ENCODE peak calls at places on chromosome X, in ten cellular contexts. Y is coronary artery; E is thyroid gland; I is amniotic stem cell; M is KBM-7; G is T-helper 2 cell; J is stimulated activated CD4-positive, alpha-beta T cell treated with anti-CD3 and anti-CD28 coated beads, Interleukin-15, amount 100 ng/mL, for 24 hours; H is GM19239; C is nucleus accumbens; X is head of caudate nucleus. D is an unnamed sample.

GRCh38 chrX:57929373-57929772 is 19.1 kb upstream of the ZXDA start:
- DNase-seq in C (no peak), H (no peak), X (no peak), M (peak; percentile 82), I (no peak), J (no peak), G (no peak), Y (no peak), E (no peak), D (peak; percentile 66)

GRCh38 chrX:12378706-12379105 is 240.4 kb downstream of the FRMPD4 start:
- DNase-seq in X (no peak), H (no peak), G (no peak), I (no peak), Y (no peak), J (no peak), M (no peak), C (no peak), E (no peak), D (no peak)

GRCh38 chrX:17377047-17377692 is 2.2 kb downstream of the NHS start:
- DNase-seq in H (no peak), I (no peak), Y (peak; percentile 76), J (peak; percentile 61), G (no peak), M (no peak), C (no peak), X (no peak), E (peak; percentile 32), D (no peak)

GRCh38 chrX:136572030-136572429 is 40.0 kb downstream of the VGLL1 start:
- DNase-seq in I (no peak), Y (no peak), X (no peak), M (no peak), H (peak; percentile 3), E (no peak), G (no peak), J (no peak), C (no peak), D (no peak)

GRCh38 chrX:97397371-97397770 is 513.7 kb downstream of the RPA4 start:
- DNase-seq in G (no peak), X (no peak), J (no peak), M (no peak), C (no peak), E (no peak), I (no peak), H (no peak), Y (no peak), D (no peak)

GRCh38 chrX:56503941-56504673 is 59.3 kb upstream of the UBQLN2 start:
- DNase-seq in G (no peak), H (no peak), M (no peak), E (no peak), I (no peak), J (no peak), C (no peak), X (no peak), Y (no peak), D (no peak)

GRCh38 chrX:10199212-10199611 is 42.4 kb downstream of the CLCN4 start:
- DNase-seq in G (no peak), C (no peak), M (peak; percentile 91), I (no peak), Y (no peak), X (no peak), H (no peak), J (no peak), E (peak; percentile 8), D (peak; percentile 93)

GRCh38 chrX:74080165-74080564 is 223.8 kb upstream of the ZCCHC13 start:
- DNase-seq in I (no peak), X (no peak), C (no peak), Y (no peak), M (no peak), J (no peak), E (no peak), G (no peak), H (no peak), D (no peak)

GRCh38 chrX:18490816-18491215 is 65.4 kb downstream of the CDKL5 start:
- DNase-seq in E (no peak), M (no peak), I (no peak), H (no peak), G (no peak), Y (no peak), J (no peak), C (no peak), X (no peak), D (no peak)

GRCh38 chrX:12421918-12422317 is 283.6 kb downstream of the FRMPD4 start:
- DNase-seq in J (no peak), E (no peak), X (no peak), G (no peak), I (no peak), H (no peak), M (no peak), C (no peak), Y (no peak), D (no peak)

GRCh38 chrX:97131886-97132285 is 248.2 kb downstream of the RPA4 start:
- DNase-seq in H (no peak), C (no peak), E (no peak), M (no peak), Y (no peak), I (no peak), J (no peak), X (no peak), G (no peak), D (no peak)